ENCODE peak calls at places on chromosomes 12 and 14, in five cellular contexts. C, O, M, X and H are unnamed samples.
A peak's percentile ranks its signal among the peaks of the same experiment; 100 is the strongest.

GRCh38 chr12:131775124-131775903 is 52.9 kb upstream of the MMP17 start:
- DNase-seq in X (no peak), M (no peak), C (no peak), O (peak; percentile 52), H (no peak)

GRCh38 chr14:55323910-55324309 is 52.7 kb downstream of the FBXO34 start:
- DNase-seq in X (no peak), M (no peak), O (no peak), C (no peak), H (no peak)

GRCh38 chr14:22614240-22614799 is 16.2 kb downstream of the ABHD4 start:
- DNase-seq in X (no peak), O (peak; percentile 98), M (no peak), C (no peak), H (no peak)

GRCh38 chr12:83866477-83866876 is 1046.1 kb downstream of the SLC6A15 start:
- DNase-seq in O (no peak), C (no peak), M (no peak), X (no peak), H (no peak)

GRCh38 chr12:50567926-50568325 is 63.1 kb downstream of the DIP2B start:
- DNase-seq in M (no peak), X (no peak), O (peak; percentile 48), C (no peak), H (no peak)

GRCh38 chr12:40752011-40752410 is 59.8 kb downstream of the CNTN1 start:
- DNase-seq in X (no peak), M (no peak), C (no peak), O (no peak), H (no peak)

GRCh38 chr14:98819132-98819866 is 452.7 kb downstream of the BCL11B start:
- DNase-seq in O (no peak), M (no peak), X (no peak), C (peak; percentile 76), H (no peak)

GRCh38 chr12:103548622-103549601 is 38.2 kb upstream of the STAB2 start:
- DNase-seq in O (peak; percentile 53), C (no peak), X (no peak), M (peak; percentile 72), H (peak; percentile 73)

GRCh38 chr12:132555686-132556085 is 54.7 kb downstream of the LRCOL1 start:
- DNase-seq in X (no peak), M (no peak), O (no peak), C (no peak), H (no peak)

GRCh38 chr12:107461222-107461980 is 224.2 kb upstream of the PWP1 start:
- DNase-seq in X (peak; percentile 9), O (peak; percentile 91), C (no peak), M (no peak), H (peak; percentile 73)

GRCh38 chr14:66111891-66112290 is 374.3 kb upstream of the CCDC196 start:
- DNase-seq in M (no peak), X (no peak), O (no peak), C (no peak), H (no peak)

DNA sequence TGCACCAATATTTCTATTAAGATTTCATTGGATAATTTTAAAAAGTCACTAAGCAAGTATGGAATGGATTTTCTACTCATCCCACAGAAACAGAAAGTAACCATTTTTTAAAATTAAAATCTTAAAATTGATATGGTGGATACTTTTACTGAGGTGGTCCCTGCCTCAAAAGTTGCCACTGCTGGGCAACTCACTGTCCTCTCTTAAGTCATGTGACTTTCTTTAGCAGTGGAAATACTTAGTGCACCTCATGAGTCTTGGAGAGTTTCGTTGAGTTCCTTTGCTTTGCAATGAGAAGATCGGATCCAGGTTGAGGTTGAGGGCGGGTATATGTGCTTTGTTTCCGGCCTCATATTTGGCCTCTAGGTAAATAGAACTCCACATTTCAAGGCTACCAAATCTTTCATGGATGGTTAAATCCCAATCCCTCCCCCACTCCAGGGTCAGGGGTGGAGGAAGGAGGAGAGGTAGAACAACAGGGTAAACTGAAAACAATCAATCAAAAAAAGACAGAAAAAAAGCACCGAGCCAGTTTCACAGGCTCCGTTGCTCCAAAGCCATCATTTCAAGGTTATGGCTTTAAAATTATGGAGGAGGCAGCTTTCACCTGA is 39.5 kb upstream of the DUSP6 start:
- DNase-seq in C (no peak), M (no peak), X (no peak), O (no peak), H (no peak)
- H3K4me3 ChIP-seq in C (no peak overlapping the region), M (no peak overlapping the region), X (no peak overlapping the region), O (no peak overlapping the region), H (no peak overlapping the region)

DNA sequence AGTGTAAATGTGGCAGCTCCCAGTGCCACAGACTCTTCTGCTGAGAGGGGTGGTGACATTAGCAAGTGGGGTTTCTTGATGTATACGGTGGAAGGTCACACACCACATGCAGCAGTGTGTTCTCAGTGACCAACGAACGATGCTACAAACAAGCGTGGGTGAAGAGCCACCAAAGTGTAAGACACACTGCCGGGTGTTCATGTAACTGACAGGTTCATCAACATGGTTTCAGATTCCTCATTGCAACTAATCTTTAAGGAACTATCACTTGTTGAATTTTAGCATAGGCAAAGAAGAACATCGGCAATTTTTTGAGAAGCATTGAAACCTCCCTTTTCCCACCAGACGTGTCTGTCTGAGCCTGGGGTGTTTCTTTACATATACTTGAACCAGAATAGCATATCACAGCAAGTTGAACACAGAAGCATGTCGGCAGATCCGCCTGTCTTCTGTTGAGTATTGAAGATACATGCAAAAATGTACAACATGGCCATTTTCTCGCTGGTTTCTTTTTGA is 58.8 kb downstream of the PPP2R5C start:
- DNase-seq in O (no peak), C (no peak), M (no peak), X (no peak), H (no peak)
- H3K4me3 ChIP-seq in O (no peak overlapping the region), C (no peak overlapping the region), M (no peak overlapping the region), X (no peak overlapping the region), H (no peak overlapping the region)

GRCh38 chr12:113134521-113134951 is 1.0 kb downstream of the RASAL1 start:
- DNase-seq in O (no peak), M (no peak), C (no peak), X (peak; percentile 57), H (no peak)
- H3K4me3 ChIP-seq in O (no peak overlapping the region), M (no peak overlapping the region), C (no peak overlapping the region), X (no peak overlapping the region), H (no peak overlapping the region)

GRCh38 chr14:106455026-106455425 is 928.6 kb downstream of the TMEM121 start:
- DNase-seq in X (no peak), C (no peak), O (no peak), M (no peak), H (peak; percentile 55)
- H3K4me3 ChIP-seq in X (no peak overlapping the region), C (no peak overlapping the region), O (no peak overlapping the region), M (no peak overlapping the region), H (no peak overlapping the region)

DNA sequence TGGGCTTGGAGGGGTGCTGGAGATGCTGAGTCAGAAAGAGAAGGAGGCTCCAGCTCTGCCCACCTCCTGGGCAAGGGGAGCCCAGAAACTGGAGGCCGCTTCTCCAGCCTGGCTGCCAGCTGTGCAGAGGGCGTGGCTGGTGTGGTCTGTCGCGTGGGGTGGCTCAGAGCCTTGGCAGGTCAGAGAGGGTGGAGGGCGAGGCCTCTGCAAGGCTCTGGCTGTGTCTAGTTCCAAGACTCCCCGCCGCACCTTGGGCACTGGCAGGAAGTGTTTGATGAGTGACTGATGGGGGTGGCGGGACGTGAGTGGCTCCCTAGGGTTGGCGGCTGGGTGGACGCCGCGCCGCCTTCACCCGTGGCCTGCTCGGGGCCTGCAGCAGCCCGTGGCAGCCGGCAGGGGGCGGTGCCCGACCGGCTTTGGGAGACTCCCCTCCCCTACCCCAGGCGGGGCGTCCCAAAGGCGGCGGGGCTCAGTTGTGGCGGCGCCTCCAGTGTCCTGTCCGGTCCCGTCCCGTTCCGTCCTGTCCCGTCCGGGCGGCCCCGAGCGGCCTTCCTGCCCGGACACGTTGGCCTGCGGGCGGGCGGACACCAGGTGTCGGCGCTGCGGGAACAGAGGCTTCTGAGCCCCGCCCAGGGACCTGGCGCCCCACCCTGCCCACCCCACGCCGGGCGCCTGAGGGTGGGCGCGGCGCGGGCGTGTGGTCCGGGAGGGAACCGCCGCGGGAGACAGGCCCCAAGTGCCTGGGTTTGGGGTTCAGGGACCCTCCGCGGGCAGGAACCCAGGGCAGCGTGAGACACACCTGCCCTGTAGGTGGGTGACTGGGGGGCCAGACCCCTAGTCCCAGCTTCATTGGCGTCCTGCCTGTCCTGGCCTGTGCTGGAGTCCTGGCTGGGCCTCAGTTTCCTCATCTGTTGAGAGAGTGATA is 39.7 kb downstream of the KRT80 start:
- DNase-seq in M (peak; percentile 68), X (peak; percentile 90), C (peak; percentile 92), O (peak; percentile 47), H (peak; percentile 78)
- H3K4me3 ChIP-seq in M (no peak overlapping the region), X (peak overlapping the region; percentile 23), C (peak overlapping the region; percentile 11), O (no peak overlapping the region), H (peak overlapping the region; percentile 41)

GRCh38 chr12:2190085-2190484 is 137.3 kb downstream of the CACNA1C start:
- DNase-seq in C (no peak), O (no peak), X (no peak), M (no peak), H (no peak)
- H3K4me3 ChIP-seq in C (no peak overlapping the region), O (no peak overlapping the region), X (no peak overlapping the region), M (no peak overlapping the region), H (no peak overlapping the region)

GRCh38 chr14:68549966-68550705 is 242.7 kb downstream of the ZFP36L1 start:
- DNase-seq in M (no peak), C (no peak), X (no peak), O (no peak), H (no peak)
- H3K4me3 ChIP-seq in M (no peak overlapping the region), C (no peak overlapping the region), X (no peak overlapping the region), O (no peak overlapping the region), H (no peak overlapping the region)

DNA sequence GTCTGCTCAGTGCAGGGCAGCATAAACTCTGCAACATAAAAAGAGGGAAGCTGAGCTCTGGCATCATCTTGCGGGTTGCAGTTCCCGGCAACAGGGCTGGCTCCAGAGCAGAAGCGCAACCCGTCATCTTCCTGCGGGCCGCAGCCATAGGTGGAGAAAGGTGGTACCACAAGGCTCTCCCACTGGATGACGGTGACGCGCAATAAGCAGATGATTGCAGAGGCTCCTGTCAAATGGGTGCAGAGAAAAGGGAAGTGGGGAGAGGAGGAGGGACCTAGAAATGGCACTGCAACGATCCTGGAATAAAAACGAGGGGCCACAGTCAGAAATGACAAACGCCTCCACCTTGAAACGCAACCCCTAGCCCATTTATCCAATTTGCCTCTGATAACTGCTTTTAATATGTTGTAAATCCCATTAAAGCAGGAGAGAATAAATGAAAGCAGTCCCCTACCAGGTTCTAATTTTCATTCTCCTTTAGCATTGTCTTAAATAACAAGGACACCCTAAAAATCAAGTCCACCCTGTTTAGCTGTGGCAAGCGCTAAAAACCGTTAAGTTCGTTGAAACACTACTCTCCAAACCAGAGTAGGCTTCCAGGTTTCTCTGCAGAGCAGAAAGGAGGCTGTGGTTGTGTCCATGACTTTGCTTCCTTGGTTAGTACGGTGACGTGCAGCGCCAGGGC is 30.9 kb upstream of the TUBA1C start:
- DNase-seq in X (peak; percentile 94), M (no peak), O (peak; percentile 94), C (no peak), H (peak; percentile 84)
- H3K4me3 ChIP-seq in X (peak overlapping the region; percentile 64), M (no peak overlapping the region), O (no peak overlapping the region), C (no peak overlapping the region), H (peak overlapping the region; percentile 47)